ENCODE peak calls at places on chromosomes 7 and 10, in seven cellular contexts. T is right cardiac atrium, X is mucosa of descending colon, K is spleen, I is fibroblast of pulmonary artery, J is ovary, E is fibroblast of mammary gland. S is an unnamed sample.
A peak's percentile ranks its signal among the peaks of the same experiment; 100 is the strongest.

GRCh38 chr10:48272682-48273081 is 1.8 kb downstream of the FRMPD2 start:
- DNase-seq in E (no peak), I (no peak), K (no peak), T (no peak), J (no peak), X (no peak), S (no peak)

GRCh38 chr10:131689954-131690669 is 210.7 kb upstream of the PPP2R2D start:
- DNase-seq in K (peak; percentile 51), T (no peak), X (no peak), J (no peak), I (no peak), E (no peak), S (peak; percentile 33)

GRCh38 chr7:83429493-83429892 is 219.4 kb downstream of the SEMA3E start:
- DNase-seq in K (no peak), J (no peak), I (no peak), E (no peak), T (no peak), X (no peak), S (no peak)

GRCh38 chr10:97648557-97649404 is 8.3 kb downstream of the PI4K2A start:
- DNase-seq in E (peak; percentile 97), K (no peak), J (no peak), X (peak; percentile 36), I (peak; percentile 87), T (no peak), S (no peak)

GRCh38 chr10:36441557-36441956 is 683.8 kb upstream of the ANKRD30A start:
- DNase-seq in E (no peak), T (peak; percentile 21), I (peak; percentile 51), J (no peak), X (no peak), K (no peak), S (no peak)

GRCh38 chr7:2856388-2857169 is 12.5 kb upstream of the GNA12 start:
- DNase-seq in I (peak; percentile 57), T (no peak), X (no peak), K (no peak), J (no peak), E (no peak), S (no peak)

GRCh38 chr10:17155821-17156220 is 26.2 kb upstream of the CUBN start:
- DNase-seq in E (no peak), X (no peak), K (no peak), J (no peak), I (no peak), T (no peak), S (no peak)

GRCh38 chr10:6053816-6054581 is 8.2 kb downstream of the IL2RA start:
- DNase-seq in T (peak; percentile 67), K (peak; percentile 81), X (peak; percentile 75), E (no peak), J (no peak), I (no peak), S (no peak)

GRCh38 chr10:28975891-28976471 is 298.7 kb downstream of the BAMBI start:
- DNase-seq in K (no peak), E (peak; percentile 15), X (no peak), I (peak; percentile 66), T (peak; percentile 29), J (no peak), S (no peak)

GRCh38 chr7:33494473-33494872 is 365.1 kb downstream of the BBS9 start:
- DNase-seq in T (no peak), I (peak; percentile 20), E (no peak), K (no peak), J (no peak), X (no peak), S (no peak)

GRCh38 chr10:60536529-60537114 is 146.9 kb upstream of the ANK3 start:
- DNase-seq in K (no peak), I (peak; percentile 28), T (no peak), X (no peak), E (peak; percentile 80), J (no peak), S (no peak)

GRCh38 chr7:120591-120991 is 71.8 kb upstream of the FAM20C start:
- DNase-seq in I (no peak), J (no peak), X (no peak), T (no peak), E (no peak), K (no peak), S (no peak)

GRCh38 chr10:513393-513792 is 176.1 kb downstream of the DIP2C start:
- DNase-seq in X (peak; percentile 58), E (no peak), J (no peak), K (peak; percentile 72), I (no peak), T (no peak), S (peak; percentile 50)

GRCh38 chr7:55192718-55193117 is 172.4 kb upstream of the LANCL2 start:
- DNase-seq in J (no peak), K (no peak), I (peak; percentile 53), E (peak; percentile 91), T (no peak), X (no peak), S (no peak)

GRCh38 chr10:11098628-11099027 is 81.0 kb downstream of the CELF2 start:
- DNase-seq in T (no peak), X (no peak), E (no peak), K (no peak), J (peak; percentile 15), I (no peak), S (no peak)

GRCh38 chr10:112763916-112764520 is 186.0 kb upstream of the TCF7L2 start:
- DNase-seq in J (no peak), E (no peak), K (no peak), T (no peak), X (no peak), I (no peak), S (no peak)

GRCh38 chr10:12638103-12638502 is 288.8 kb downstream of the CAMK1D start:
- DNase-seq in J (no peak), X (peak; percentile 94), K (no peak), I (no peak), T (no peak), E (peak; percentile 23), S (no peak)

GRCh38 chr7:41257660-41258059 is 445.2 kb downstream of the INHBA start:
- DNase-seq in E (no peak), I (no peak), K (no peak), X (no peak), J (no peak), T (no peak), S (no peak)

GRCh38 chr10:70458329-70459060 is 17.0 kb upstream of the NODAL start:
- DNase-seq in E (peak; percentile 62), K (peak; percentile 83), I (peak; percentile 68), T (peak; percentile 89), J (peak; percentile 69), X (peak; percentile 42), S (peak; percentile 83)

GRCh38 chr10:70456164-70456563 is 14.7 kb upstream of the NODAL start:
- DNase-seq in K (no peak), E (no peak), X (no peak), I (no peak), T (no peak), J (no peak), S (no peak)

GRCh38 chr10:70459771-70460490 is 18.4 kb upstream of the NODAL start:
- DNase-seq in E (no peak), X (no peak), T (no peak), I (no peak), K (no peak), J (no peak), S (no peak)

GRCh38 chr10:70459061-70459770 is 17.7 kb upstream of the NODAL start:
- DNase-seq in E (no peak), J (no peak), X (no peak), T (no peak), K (no peak), I (no peak), S (no peak)

GRCh38 chr10:70457759-70458305 is 16.4 kb upstream of the NODAL start:
- DNase-seq in T (no peak), X (no peak), J (no peak), I (no peak), E (no peak), K (no peak), S (no peak)
- H3K4me3 ChIP-seq in T (peak overlapping the region; percentile 38), X (no peak overlapping the region), J (peak overlapping the region; percentile 33), I (no peak overlapping the region), E (no peak overlapping the region), K (peak overlapping the region; percentile 18), S (peak overlapping the region; percentile 33)

GRCh38 chr7:101677421-101678137 is 48.5 kb upstream of the MYL10 start:
- DNase-seq in T (no peak), I (no peak), X (no peak), J (no peak), K (no peak), E (peak; percentile 49), S (no peak)

GRCh38 chr7:101676062-101676461 is 47.0 kb upstream of the MYL10 start:
- DNase-seq in I (no peak), J (no peak), K (no peak), E (no peak), X (no peak), T (no peak), S (no peak)

GRCh38 chr7:101678138-101678479 is 49.0 kb upstream of the MYL10 start:
- DNase-seq in E (no peak), T (no peak), I (no peak), J (no peak), X (no peak), K (no peak), S (no peak)

GRCh38 chr7:101678713-101679112 is 49.6 kb upstream of the MYL10 start:
- DNase-seq in I (no peak), T (peak; percentile 45), K (no peak), X (no peak), E (peak; percentile 78), J (no peak), S (no peak)

DNA sequence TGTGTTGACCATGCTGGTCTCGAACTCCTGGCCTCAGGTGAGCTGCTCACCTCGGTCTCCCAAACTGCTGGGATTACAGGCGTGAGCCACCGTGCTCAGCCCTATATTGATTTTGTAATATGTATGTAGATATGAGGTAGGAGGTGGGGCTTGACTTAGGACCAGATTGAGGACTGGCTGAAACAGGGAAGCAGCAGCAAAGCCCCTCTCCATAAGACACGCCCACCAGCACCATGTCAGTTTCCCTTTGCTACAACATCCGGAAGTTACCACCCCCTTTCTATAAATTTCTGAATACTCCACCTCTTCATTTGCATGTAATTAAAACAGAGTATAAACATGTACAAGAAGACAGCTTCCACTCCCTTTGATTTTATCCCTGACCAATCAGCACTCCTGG is 47.9 kb upstream of the MYL10 start:
- DNase-seq in J (no peak), T (no peak), X (no peak), I (no peak), E (no peak), K (no peak), S (no peak)
- H3K4me3 ChIP-seq in J (no peak overlapping the region), T (no peak overlapping the region), X (no peak overlapping the region), I (no peak overlapping the region), E (no peak overlapping the region), K (no peak overlapping the region), S (no peak overlapping the region)

DNA sequence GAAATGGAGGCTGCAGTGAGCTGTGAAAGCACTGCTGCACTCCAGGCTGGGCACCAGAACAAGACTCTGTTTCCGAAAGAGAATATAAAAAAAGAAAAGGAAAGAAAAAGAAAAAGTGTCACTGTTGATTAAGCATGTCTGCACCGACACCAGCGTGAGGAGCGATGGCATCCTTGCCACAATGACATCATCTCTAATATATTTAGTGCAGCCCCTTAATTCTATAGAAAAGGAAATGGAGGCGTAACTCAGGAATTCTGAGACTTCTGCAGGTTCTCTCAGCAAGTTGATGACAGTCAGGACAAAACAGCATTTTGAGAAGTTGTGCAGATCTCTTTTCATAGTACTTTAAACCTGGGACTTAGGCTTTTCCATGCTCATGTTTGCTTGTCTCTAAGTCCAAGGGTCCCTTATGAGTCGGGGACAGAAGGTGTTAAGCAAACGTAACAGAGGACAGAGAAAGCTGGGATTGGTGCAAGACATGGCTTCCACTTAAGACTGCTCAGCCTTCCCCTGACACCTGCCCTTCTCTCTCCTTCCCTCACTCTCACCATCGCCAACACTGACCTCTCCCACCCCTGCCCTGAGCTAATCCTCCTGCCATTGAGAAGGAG is 16.9 kb upstream of the ANKRD1 start:
- DNase-seq in I (no peak), T (no peak), K (no peak), X (no peak), E (no peak), J (no peak), S (no peak)
- H3K4me3 ChIP-seq in I (no peak overlapping the region), T (no peak overlapping the region), K (no peak overlapping the region), X (no peak overlapping the region), E (no peak overlapping the region), J (no peak overlapping the region), S (no peak overlapping the region)

GRCh38 chr7:20217193-20217948 is at the start of gene MACC1:
- DNase-seq in E (no peak), T (no peak), K (peak; percentile 89), I (no peak), X (peak; percentile 85), J (no peak), S (peak; percentile 85)
- H3K4me3 ChIP-seq in E (no peak within 1 kb of the TSS), T (no peak within 1 kb of the TSS), K (no peak within 1 kb of the TSS), I (no peak within 1 kb of the TSS), X (no peak within 1 kb of the TSS), J (no peak within 1 kb of the TSS), S (peak within 1 kb of the TSS; percentile 3)

S was measured in pancreas.